ENCODE peak calls at places on chromosomes 5 and 9, in seven cellular contexts. F, N, Y, C, A, U and H are unnamed samples.

GRCh38 chr5:74409166-74409706 is 231.3 kb downstream of the ENC1 start:
- DNase-seq in A (no peak), Y (no peak), U (no peak), N (no peak), C (no peak), F (no peak), H (no peak)

GRCh38 chr5:153516503-153516902 is 26.0 kb downstream of the GRIA1 start:
- DNase-seq in U (no peak), Y (no peak), F (no peak), C (no peak), N (no peak), A (peak; percentile 9), H (no peak)

GRCh38 chr9:137319976-137320551 is 18.0 kb upstream of the NRARP start:
- DNase-seq in U (peak; percentile 7), Y (no peak), A (no peak), N (no peak), F (no peak), C (no peak), H (no peak)

GRCh38 chr5:140855772-140856674 is at the start of gene PCDHA10:
- DNase-seq in A (no peak), F (no peak), Y (peak; percentile 14), C (no peak), N (no peak), U (no peak), H (no peak)

GRCh38 chr5:67366256-67366655 is 169.7 kb upstream of the CD180 start:
- DNase-seq in N (no peak), Y (no peak), A (no peak), F (no peak), C (no peak), U (no peak), H (no peak)

GRCh38 chr9:7147136-7148090 is 389.6 kb downstream of the KDM4C start:
- DNase-seq in U (no peak), F (no peak), C (no peak), N (no peak), A (no peak), Y (no peak), H (no peak)

GRCh38 chr9:37422289-37423104 is at the start of gene GRHPR:
- DNase-seq in C (peak; percentile 50), Y (peak; percentile 89), U (peak; percentile 78), F (peak; percentile 88), N (peak; percentile 84), A (peak; percentile 93), H (peak; percentile 86)

GRCh38 chr9:6581266-6581665 is 64.3 kb downstream of the GLDC start:
- DNase-seq in F (no peak), U (no peak), A (no peak), C (no peak), N (no peak), Y (no peak), H (no peak)

GRCh38 chr5:94748212-94748611 is 129.7 kb downstream of the SLF1 start:
- DNase-seq in C (no peak), F (no peak), A (no peak), U (no peak), N (no peak), Y (no peak), H (no peak)

GRCh38 chr9:74755355-74755754 is 132.4 kb downstream of the TRPM6 start:
- DNase-seq in C (no peak), A (no peak), N (no peak), Y (no peak), U (no peak), F (no peak), H (no peak)

GRCh38 chr5:115962565-115963402 is 509 bp downstream of the LVRN start:
- DNase-seq in U (no peak), N (no peak), F (no peak), A (no peak), Y (no peak), C (no peak), H (no peak)

GRCh38 chr9:130028493-130029222 is 14.3 kb downstream of the FNBP1 start:
- DNase-seq in C (no peak), U (no peak), F (no peak), A (no peak), N (no peak), Y (no peak), H (no peak)

GRCh38 chr9:134725605-134725940 is 84.0 kb downstream of the COL5A1 start:
- DNase-seq in A (no peak), N (no peak), Y (no peak), C (no peak), U (no peak), F (no peak), H (no peak)

GRCh38 chr5:132704875-132705274 is 31.1 kb downstream of the IL4 start:
- DNase-seq in Y (no peak), N (no peak), F (no peak), C (no peak), U (no peak), A (no peak), H (no peak)

GRCh38 chr9:17878810-17879370 is 300.0 kb downstream of the SH3GL2 start:
- DNase-seq in F (no peak), C (no peak), Y (no peak), U (no peak), A (no peak), N (no peak), H (no peak)

GRCh38 chr9:115106001-115106400 is 12.0 kb downstream of the TNC start:
- DNase-seq in C (no peak), Y (no peak), A (no peak), N (no peak), U (no peak), F (no peak), H (no peak)